ENCODE peak calls at places on chromosomes 12 and 14, in four cellular contexts. S is psoas muscle; U is lower leg skin; C is stimulated activated CD4-positive, alpha-beta T cell treated with anti-CD3 and anti-CD28 coated beads, TNF-alpha, amount 100 ng/mL, for 48 hours. R is an unnamed sample.

GRCh38 chr12:13154027-13154538 is 42.4 kb upstream of the EMP1 start:
- DNase-seq in S (no peak), U (no peak), C (no peak), R (no peak)

GRCh38 chr14:20742132-20742531 is 3.6 kb upstream of the EDDM3A start:
- DNase-seq in C (no peak), U (no peak), S (no peak), R (no peak)

GRCh38 chr12:59689776-59690175 is 93.9 kb downstream of the SLC16A7 start:
- DNase-seq in C (no peak), U (no peak), S (no peak), R (no peak)

GRCh38 chr14:99524804-99525698 is 43.8 kb downstream of the CCNK start:
- DNase-seq in S (peak; percentile 10), U (no peak), C (no peak), R (no peak)

GRCh38 chr12:109761631-109761950 is 48.0 kb downstream of the FAM222A start:
- DNase-seq in S (no peak), U (no peak), C (no peak), R (no peak)

GRCh38 chr14:73753043-73753886 is 39.1 kb upstream of the PNMA1 start:
- DNase-seq in U (no peak), C (no peak), S (no peak), R (no peak)

GRCh38 chr14:57559561-57559960 is 65.9 kb upstream of the CCDC198 start:
- DNase-seq in C (no peak), S (no peak), U (no peak), R (no peak)

GRCh38 chr14:30331030-30331429 is 227.9 kb upstream of the G2E3 start:
- DNase-seq in C (no peak), S (no peak), U (no peak), R (no peak)

GRCh38 chr12:7092229-7092985 is at the start of gene C1R:
- DNase-seq in U (peak; percentile 76), C (peak; percentile 34), S (peak; percentile 80), R (peak; percentile 80)

GRCh38 chr14:69694730-69695663 is 71.9 kb upstream of the SRSF5 start:
- DNase-seq in S (no peak), C (no peak), U (no peak), R (no peak)

GRCh38 chr12:120137833-120138232 is 21.3 kb upstream of the RAB35 start:
- DNase-seq in C (no peak), U (no peak), S (no peak), R (no peak)

GRCh38 chr12:123757555-123757954 is 4.5 kb upstream of the DNAH10 start:
- DNase-seq in C (no peak), S (peak; percentile 24), U (no peak), R (no peak)